ENCODE peak calls at places on chromosomes 12 and 14, in seven cellular contexts. D is WTC11, X is AG09309, A is uterus, S is IMR-90, E is progenitor cell of endocrine pancreas, M is Calu3. I is an unnamed sample.

GRCh38 chr14:104532191-104532555 is 47.4 kb upstream of the C14orf180 start:
- DNase-seq in D (no peak), X (no peak), A (no peak), S (no peak), E (no peak), M (no peak), I (no peak)

GRCh38 chr14:104432611-104433231 is 146.8 kb upstream of the C14orf180 start:
- DNase-seq in D (peak), X (no peak), A (no peak), S (no peak), E (no peak), M (no peak), I (no peak)

GRCh38 chr14:100902295-100902694 is 1.2 kb downstream of the RTL1 start:
- DNase-seq in D (peak), X (no peak), A (no peak), S (no peak), E (no peak), M (no peak), I (no peak)

GRCh38 chr12:131195796-131196195 is 242.1 kb downstream of the ADGRD1 start:
- DNase-seq in D (no peak), X (no peak), A (no peak), S (no peak), E (no peak), M (no peak), I (no peak)

GRCh38 chr14:73503648-73504047 is 12.9 kb downstream of the RIOX1 start:
- DNase-seq in D (no peak), X (peak), A (no peak), S (peak), E (no peak), M (no peak), I (no peak)

GRCh38 chr14:75206190-75206589 is 29.8 kb upstream of the TMED10 start:
- DNase-seq in D (no peak), X (no peak), A (no peak), S (no peak), E (no peak), M (no peak), I (no peak)

GRCh38 chr12:51865470-51865745 is 16.9 kb upstream of the FIGNL2 start:
- DNase-seq in D (no peak), X (no peak), A (no peak), S (no peak), E (no peak), M (no peak), I (no peak)

GRCh38 chr12:3837049-3837448 is 36.1 kb downstream of the PARP11 start:
- DNase-seq in D (no peak), X (no peak), A (no peak), S (no peak), E (no peak), M (no peak), I (no peak)

GRCh38 chr14:103126088-103126872 is 3.0 kb downstream of the TNFAIP2 start:
- DNase-seq in D (no peak), X (no peak), A (peak), S (no peak), E (no peak), M (no peak), I (no peak)

GRCh38 chr12:87687362-87687761 is 341.8 kb downstream of the C12orf50 start:
- DNase-seq in D (peak), X (no peak), A (no peak), S (peak), E (no peak), M (peak), I (no peak)

GRCh38 chr12:105031061-105031807 is 45.1 kb downstream of the NOPCHAP1 start:
- DNase-seq in D (no peak), X (no peak), A (no peak), S (no peak), E (no peak), M (no peak), I (no peak)

GRCh38 chr14:103819503-103820307 is 27.7 kb downstream of the PPP1R13B start:
- DNase-seq in D (peak), X (no peak), A (peak), S (no peak), E (no peak), M (peak), I (no peak)

GRCh38 chr12:116172224-116172849 is 105.2 kb downstream of the MED13L start:
- DNase-seq in D (no peak), X (no peak), A (no peak), S (no peak), E (no peak), M (no peak), I (no peak)

GRCh38 chr14:90819734-90820393 is 3.6 kb upstream of the TTC7B start:
- DNase-seq in D (no peak), X (no peak), A (no peak), S (no peak), E (no peak), M (peak), I (no peak)

GRCh38 chr14:100522616-100523021 is 64.6 kb downstream of the BEGAIN start:
- DNase-seq in D (peak), X (no peak), A (peak), S (no peak), E (no peak), M (no peak), I (no peak)

DNA sequence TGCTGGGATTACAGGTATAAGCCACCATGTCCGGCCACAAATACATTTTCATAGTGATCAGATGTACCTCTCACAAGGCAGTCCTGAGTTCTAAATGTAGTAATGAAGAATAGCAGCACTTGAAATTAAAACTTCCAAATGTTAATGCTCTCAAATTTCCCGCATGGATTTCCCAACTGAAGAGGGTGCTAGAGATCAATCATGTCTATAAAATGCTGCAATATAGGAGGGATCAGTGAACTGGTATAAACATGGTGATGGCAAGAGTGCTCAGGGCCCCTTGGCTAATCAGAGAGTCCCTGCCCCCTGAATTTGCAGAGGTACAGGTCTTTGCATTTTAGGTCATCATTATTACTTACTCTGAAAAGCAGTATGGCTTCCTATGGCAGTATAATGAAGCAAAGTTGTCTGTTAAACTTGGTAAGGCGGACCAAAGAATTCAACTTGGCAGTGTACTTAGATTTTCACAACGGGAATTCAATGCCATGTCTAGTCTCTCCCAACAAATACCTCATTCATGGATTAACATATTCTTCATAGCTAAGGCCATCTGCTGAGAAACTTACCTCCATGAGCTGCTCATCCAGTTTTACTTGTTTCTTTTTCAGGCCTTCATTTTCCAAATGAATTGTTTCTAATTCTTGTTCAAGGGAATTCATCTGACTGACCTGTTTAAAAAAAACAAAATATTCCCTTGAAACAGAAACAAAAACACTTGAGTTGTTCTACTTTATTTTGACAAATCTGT is 67.0 kb upstream of the SAV1 start:
- DNase-seq in D (no peak), X (no peak), A (no peak), S (no peak), E (no peak), M (no peak), I (no peak)
- TF ChIP-seq CTCF in D (no peak), X (peak), A (no peak), S (no peak), E (no peak), M (no peak), I (no peak)

DNA sequence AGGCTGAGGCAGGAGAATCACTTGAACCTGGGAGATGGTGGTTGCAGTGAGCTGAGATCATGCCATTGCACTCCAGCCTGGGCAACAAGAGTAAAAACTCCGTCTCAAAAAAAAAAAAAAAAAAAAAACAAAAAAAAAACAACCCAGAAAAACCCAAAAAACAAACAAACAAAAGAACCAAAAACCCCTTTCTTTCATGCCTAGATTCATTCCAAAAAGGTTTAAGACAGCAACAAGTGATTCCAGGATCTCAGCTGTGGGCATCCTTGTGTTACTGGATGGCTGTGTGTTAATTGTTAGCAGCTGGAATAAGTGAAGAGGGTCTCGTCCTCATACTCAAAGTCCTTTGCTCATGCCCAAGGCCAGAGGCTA is 9.4 kb downstream of the GPRC5A start:
- DNase-seq in D (no peak), X (no peak), A (no peak), S (no peak), E (no peak), M (no peak), I (no peak)
- TF ChIP-seq CTCF in D (no peak), X (no peak), A (no peak), S (no peak), E (no peak), M (no peak), I (no peak)

DNA sequence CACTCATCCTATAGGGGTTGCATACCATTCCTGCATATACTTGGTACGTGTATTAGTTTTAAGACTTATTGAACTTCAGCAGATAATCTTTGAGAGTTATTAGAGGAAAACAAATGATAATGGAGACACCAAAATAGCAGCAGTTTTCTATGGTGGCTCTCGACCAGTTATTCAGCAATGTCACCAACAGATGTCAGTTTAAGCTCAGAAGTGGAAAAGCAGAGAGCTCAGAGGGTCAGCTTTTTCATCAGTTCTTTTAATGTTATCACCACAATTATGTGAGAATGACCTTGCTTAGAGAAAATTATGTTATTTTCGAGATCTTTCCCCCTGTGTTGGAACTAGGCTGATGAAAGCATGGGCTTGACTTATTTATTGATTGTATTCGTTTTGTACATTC is 32.0 kb downstream of the PTPN11 start:
- DNase-seq in D (no peak), X (no peak), A (no peak), S (no peak), E (no peak), M (no peak), I (no peak)
- TF ChIP-seq CTCF in D (no peak), X (no peak), A (no peak), S (no peak), E (no peak), M (no peak), I (no peak)

GRCh38 chr14:77870646-77871045 is 70.7 kb downstream of the ADCK1 start:
- DNase-seq in D (no peak), X (no peak), A (no peak), S (no peak), E (no peak), M (no peak), I (no peak)

GRCh38 chr14:77868552-77869300 is 68.8 kb downstream of the ADCK1 start:
- DNase-seq in D (no peak), X (no peak), A (no peak), S (no peak), E (no peak), M (peak), I (no peak)

GRCh38 chr14:77869350-77869749 is 69.4 kb downstream of the ADCK1 start:
- DNase-seq in D (no peak), X (no peak), A (no peak), S (no peak), E (no peak), M (no peak), I (no peak)

GRCh38 chr14:77872152-77872551 is 72.2 kb downstream of the ADCK1 start:
- DNase-seq in D (no peak), X (no peak), A (no peak), S (no peak), E (no peak), M (no peak), I (no peak)

GRCh38 chr14:77872971-77873370 is 73.1 kb downstream of the ADCK1 start:
- DNase-seq in D (no peak), X (no peak), A (no peak), S (no peak), E (no peak), M (no peak), I (no peak)
- TF ChIP-seq CTCF in D (no peak), X (no peak), A (no peak), S (no peak), E (no peak), M (no peak), I (no peak)

DNA sequence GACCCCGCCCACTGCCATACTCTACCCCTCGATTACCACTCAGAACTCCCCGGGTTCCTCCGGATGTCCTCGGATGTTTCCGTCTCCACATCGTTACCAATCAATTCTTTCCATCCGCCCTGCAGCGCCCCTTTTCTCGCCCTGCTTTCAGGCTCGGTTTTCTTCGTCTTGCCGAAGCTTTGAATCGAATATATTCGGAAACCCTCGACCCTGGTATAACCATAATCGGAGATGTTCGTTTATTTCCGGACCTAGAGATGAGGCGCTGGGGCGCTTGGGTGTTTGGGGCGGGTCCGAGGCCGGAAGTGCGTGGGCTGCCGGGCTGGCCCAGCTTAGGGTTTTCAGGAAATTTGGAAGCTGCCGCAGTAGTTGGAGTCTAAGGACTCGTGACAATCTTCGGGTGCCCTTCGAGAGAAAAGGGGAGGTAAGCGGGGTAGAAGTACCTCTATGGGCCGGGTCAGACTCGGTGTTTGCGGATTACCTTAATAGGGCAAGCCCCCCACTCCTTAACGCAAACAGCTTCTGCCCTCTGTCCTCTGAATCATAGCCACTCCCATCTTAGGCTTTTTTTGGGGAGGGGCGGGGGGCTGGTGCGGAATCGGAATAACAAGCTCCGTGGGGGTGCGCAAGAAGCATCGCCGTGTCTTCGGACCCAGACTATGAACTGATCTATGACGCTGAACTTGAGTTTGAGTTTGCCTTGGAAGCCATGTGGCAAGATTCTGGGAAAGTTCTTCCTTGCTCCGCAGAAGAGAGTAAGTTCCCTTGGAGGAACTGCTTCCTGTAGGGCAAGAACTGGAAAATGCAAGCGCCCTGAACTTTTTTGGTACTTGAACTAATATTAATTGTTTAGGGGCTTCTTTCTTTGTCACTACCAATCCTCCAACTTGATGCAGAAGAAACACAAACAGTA is at the start of gene C14orf119:
- DNase-seq in D (peak), X (peak), A (peak), S (peak), E (peak), M (peak), I (peak)
- TF ChIP-seq CTCF in D (no peak), X (no peak), A (no peak), S (no peak), E (no peak), M (no peak), I (no peak)